ENCODE peak calls at places on chromosomes 5 and 9, in six cellular contexts. One of them, this sample, is unnamed.

GRCh38 chr5:3352711-3353110 is 242.9 kb upstream of the IRX1 start:
- DNase-seq in activated naive CD4-positive, alpha-beta T cell treated with anti-CD3 and anti-CD28 coated beads, Interleukin-2, amount 10 ng/mL, durations not matched to agents 7 days and 5 days: no peak
- DNase-seq in activated CD4-positive, alpha-beta T cell treated with anti-CD3 and anti-CD28 coated beads, Interleukin-2, amount 50 U/mL, for 1 hour: no peak
- DNase-seq in left cardiac atrium: no peak
- DNase-seq in stimulated activated CD4-positive, alpha-beta T cell treated with anti-CD3 and anti-CD28 coated beads, Interleukin-1b, Interleukin-23, amount 100 ng/mL, for 48 hours: no peak
- DNase-seq in germinal center: no peak
- DNase-seq in this sample: no peak

GRCh38 chr9:130234340-130235260 is 31.0 kb upstream of the HMCN2 start:
- DNase-seq in activated naive CD4-positive, alpha-beta T cell treated with anti-CD3 and anti-CD28 coated beads, Interleukin-2, amount 10 ng/mL, durations not matched to agents 7 days and 5 days: no peak
- DNase-seq in left cardiac atrium: no peak
- DNase-seq in activated CD4-positive, alpha-beta T cell treated with anti-CD3 and anti-CD28 coated beads, Interleukin-2, amount 50 U/mL, for 1 hour: no peak
- DNase-seq in germinal center: no peak
- DNase-seq in stimulated activated CD4-positive, alpha-beta T cell treated with anti-CD3 and anti-CD28 coated beads, Interleukin-1b, Interleukin-23, amount 100 ng/mL, for 48 hours: no peak
- DNase-seq in this sample: no peak

GRCh38 chr5:15834596-15835245 is 334.7 kb downstream of the FBXL7 start:
- DNase-seq in left cardiac atrium: no peak
- DNase-seq in stimulated activated CD4-positive, alpha-beta T cell treated with anti-CD3 and anti-CD28 coated beads, Interleukin-1b, Interleukin-23, amount 100 ng/mL, for 48 hours: no peak
- DNase-seq in germinal center: no peak
- DNase-seq in activated CD4-positive, alpha-beta T cell treated with anti-CD3 and anti-CD28 coated beads, Interleukin-2, amount 50 U/mL, for 1 hour: no peak
- DNase-seq in activated naive CD4-positive, alpha-beta T cell treated with anti-CD3 and anti-CD28 coated beads, Interleukin-2, amount 10 ng/mL, durations not matched to agents 7 days and 5 days: no peak
- DNase-seq in this sample: no peak

GRCh38 chr5:172529896-172530295 is 75.6 kb upstream of the SH3PXD2B start:
- DNase-seq in left cardiac atrium: no peak
- DNase-seq in stimulated activated CD4-positive, alpha-beta T cell treated with anti-CD3 and anti-CD28 coated beads, Interleukin-1b, Interleukin-23, amount 100 ng/mL, for 48 hours: no peak
- DNase-seq in activated naive CD4-positive, alpha-beta T cell treated with anti-CD3 and anti-CD28 coated beads, Interleukin-2, amount 10 ng/mL, durations not matched to agents 7 days and 5 days: no peak
- DNase-seq in germinal center: no peak
- DNase-seq in activated CD4-positive, alpha-beta T cell treated with anti-CD3 and anti-CD28 coated beads, Interleukin-2, amount 50 U/mL, for 1 hour: no peak
- DNase-seq in this sample: no peak

GRCh38 chr9:7788772-7789171 is 10.8 kb downstream of the DMAC1 start:
- DNase-seq in activated CD4-positive, alpha-beta T cell treated with anti-CD3 and anti-CD28 coated beads, Interleukin-2, amount 50 U/mL, for 1 hour: no peak
- DNase-seq in left cardiac atrium: no peak
- DNase-seq in activated naive CD4-positive, alpha-beta T cell treated with anti-CD3 and anti-CD28 coated beads, Interleukin-2, amount 10 ng/mL, durations not matched to agents 7 days and 5 days: no peak
- DNase-seq in germinal center: no peak
- DNase-seq in stimulated activated CD4-positive, alpha-beta T cell treated with anti-CD3 and anti-CD28 coated beads, Interleukin-1b, Interleukin-23, amount 100 ng/mL, for 48 hours: no peak
- DNase-seq in this sample: no peak

GRCh38 chr5:179239256-179240135 is 105.8 kb downstream of the ADAMTS2 start:
- DNase-seq in germinal center: no peak
- DNase-seq in activated naive CD4-positive, alpha-beta T cell treated with anti-CD3 and anti-CD28 coated beads, Interleukin-2, amount 10 ng/mL, durations not matched to agents 7 days and 5 days: peak; percentile 13
- DNase-seq in activated CD4-positive, alpha-beta T cell treated with anti-CD3 and anti-CD28 coated beads, Interleukin-2, amount 50 U/mL, for 1 hour: no peak
- DNase-seq in stimulated activated CD4-positive, alpha-beta T cell treated with anti-CD3 and anti-CD28 coated beads, Interleukin-1b, Interleukin-23, amount 100 ng/mL, for 48 hours: no peak
- DNase-seq in left cardiac atrium: peak; percentile 6
- DNase-seq in this sample: no peak

GRCh38 chr9:95286151-95286550 is 31.4 kb downstream of the FANCC start:
- DNase-seq in germinal center: no peak
- DNase-seq in left cardiac atrium: no peak
- DNase-seq in activated naive CD4-positive, alpha-beta T cell treated with anti-CD3 and anti-CD28 coated beads, Interleukin-2, amount 10 ng/mL, durations not matched to agents 7 days and 5 days: no peak
- DNase-seq in activated CD4-positive, alpha-beta T cell treated with anti-CD3 and anti-CD28 coated beads, Interleukin-2, amount 50 U/mL, for 1 hour: no peak
- DNase-seq in stimulated activated CD4-positive, alpha-beta T cell treated with anti-CD3 and anti-CD28 coated beads, Interleukin-1b, Interleukin-23, amount 100 ng/mL, for 48 hours: no peak
- DNase-seq in this sample: no peak

GRCh38 chr5:103407399-103407798 is 148.8 kb downstream of the MACIR start:
- DNase-seq in activated naive CD4-positive, alpha-beta T cell treated with anti-CD3 and anti-CD28 coated beads, Interleukin-2, amount 10 ng/mL, durations not matched to agents 7 days and 5 days: no peak
- DNase-seq in germinal center: no peak
- DNase-seq in left cardiac atrium: no peak
- DNase-seq in stimulated activated CD4-positive, alpha-beta T cell treated with anti-CD3 and anti-CD28 coated beads, Interleukin-1b, Interleukin-23, amount 100 ng/mL, for 48 hours: no peak
- DNase-seq in activated CD4-positive, alpha-beta T cell treated with anti-CD3 and anti-CD28 coated beads, Interleukin-2, amount 50 U/mL, for 1 hour: no peak
- DNase-seq in this sample: no peak

GRCh38 chr5:52822437-52822836 is 34.7 kb downstream of the ITGA1 start:
- DNase-seq in activated naive CD4-positive, alpha-beta T cell treated with anti-CD3 and anti-CD28 coated beads, Interleukin-2, amount 10 ng/mL, durations not matched to agents 7 days and 5 days: no peak
- DNase-seq in activated CD4-positive, alpha-beta T cell treated with anti-CD3 and anti-CD28 coated beads, Interleukin-2, amount 50 U/mL, for 1 hour: no peak
- DNase-seq in stimulated activated CD4-positive, alpha-beta T cell treated with anti-CD3 and anti-CD28 coated beads, Interleukin-1b, Interleukin-23, amount 100 ng/mL, for 48 hours: no peak
- DNase-seq in left cardiac atrium: peak; percentile 84
- DNase-seq in germinal center: no peak
- DNase-seq in this sample: no peak

GRCh38 chr9:34989946-34990635 is 546 bp downstream of the DNAJB5 start:
- DNase-seq in activated naive CD4-positive, alpha-beta T cell treated with anti-CD3 and anti-CD28 coated beads, Interleukin-2, amount 10 ng/mL, durations not matched to agents 7 days and 5 days: peak; percentile 71
- DNase-seq in left cardiac atrium: peak; percentile 78
- DNase-seq in activated CD4-positive, alpha-beta T cell treated with anti-CD3 and anti-CD28 coated beads, Interleukin-2, amount 50 U/mL, for 1 hour: peak; percentile 29
- DNase-seq in stimulated activated CD4-positive, alpha-beta T cell treated with anti-CD3 and anti-CD28 coated beads, Interleukin-1b, Interleukin-23, amount 100 ng/mL, for 48 hours: peak; percentile 24
- DNase-seq in germinal center: peak; percentile 48
- DNase-seq in this sample: peak; percentile 57

GRCh38 chr9:626591-626990 is 214.9 kb upstream of the DMRT1 start:
- DNase-seq in stimulated activated CD4-positive, alpha-beta T cell treated with anti-CD3 and anti-CD28 coated beads, Interleukin-1b, Interleukin-23, amount 100 ng/mL, for 48 hours: no peak
- DNase-seq in left cardiac atrium: no peak
- DNase-seq in activated CD4-positive, alpha-beta T cell treated with anti-CD3 and anti-CD28 coated beads, Interleukin-2, amount 50 U/mL, for 1 hour: no peak
- DNase-seq in activated naive CD4-positive, alpha-beta T cell treated with anti-CD3 and anti-CD28 coated beads, Interleukin-2, amount 10 ng/mL, durations not matched to agents 7 days and 5 days: no peak
- DNase-seq in germinal center: no peak
- DNase-seq in this sample: no peak

GRCh38 chr5:86964889-86965288 is 302.8 kb upstream of the RASA1 start:
- DNase-seq in left cardiac atrium: no peak
- DNase-seq in stimulated activated CD4-positive, alpha-beta T cell treated with anti-CD3 and anti-CD28 coated beads, Interleukin-1b, Interleukin-23, amount 100 ng/mL, for 48 hours: no peak
- DNase-seq in germinal center: no peak
- DNase-seq in activated CD4-positive, alpha-beta T cell treated with anti-CD3 and anti-CD28 coated beads, Interleukin-2, amount 50 U/mL, for 1 hour: no peak
- DNase-seq in activated naive CD4-positive, alpha-beta T cell treated with anti-CD3 and anti-CD28 coated beads, Interleukin-2, amount 10 ng/mL, durations not matched to agents 7 days and 5 days: no peak
- DNase-seq in this sample: no peak

GRCh38 chr9:91033270-91033669 is 231.7 kb downstream of the SYK start:
- DNase-seq in left cardiac atrium: no peak
- DNase-seq in activated CD4-positive, alpha-beta T cell treated with anti-CD3 and anti-CD28 coated beads, Interleukin-2, amount 50 U/mL, for 1 hour: no peak
- DNase-seq in germinal center: no peak
- DNase-seq in stimulated activated CD4-positive, alpha-beta T cell treated with anti-CD3 and anti-CD28 coated beads, Interleukin-1b, Interleukin-23, amount 100 ng/mL, for 48 hours: no peak
- DNase-seq in activated naive CD4-positive, alpha-beta T cell treated with anti-CD3 and anti-CD28 coated beads, Interleukin-2, amount 10 ng/mL, durations not matched to agents 7 days and 5 days: no peak
- DNase-seq in this sample: no peak

GRCh38 chr5:143316844-143317631 is 86.4 kb downstream of the NR3C1 start:
- DNase-seq in germinal center: no peak
- DNase-seq in stimulated activated CD4-positive, alpha-beta T cell treated with anti-CD3 and anti-CD28 coated beads, Interleukin-1b, Interleukin-23, amount 100 ng/mL, for 48 hours: no peak
- DNase-seq in activated naive CD4-positive, alpha-beta T cell treated with anti-CD3 and anti-CD28 coated beads, Interleukin-2, amount 10 ng/mL, durations not matched to agents 7 days and 5 days: no peak
- DNase-seq in activated CD4-positive, alpha-beta T cell treated with anti-CD3 and anti-CD28 coated beads, Interleukin-2, amount 50 U/mL, for 1 hour: no peak
- DNase-seq in left cardiac atrium: no peak
- DNase-seq in this sample: no peak

GRCh38 chr5:50415912-50416311 is 25.2 kb downstream of the EMB start:
- DNase-seq in stimulated activated CD4-positive, alpha-beta T cell treated with anti-CD3 and anti-CD28 coated beads, Interleukin-1b, Interleukin-23, amount 100 ng/mL, for 48 hours: no peak
- DNase-seq in activated CD4-positive, alpha-beta T cell treated with anti-CD3 and anti-CD28 coated beads, Interleukin-2, amount 50 U/mL, for 1 hour: no peak
- DNase-seq in germinal center: peak; percentile 25
- DNase-seq in left cardiac atrium: no peak
- DNase-seq in activated naive CD4-positive, alpha-beta T cell treated with anti-CD3 and anti-CD28 coated beads, Interleukin-2, amount 10 ng/mL, durations not matched to agents 7 days and 5 days: peak; percentile 35
- DNase-seq in this sample: peak; percentile 57

This sample was measured in DND-41.